ENCODE peak calls at places on chromosomes 13 and 19, in five cellular contexts. O, P, R, K and N are unnamed samples.

GRCh38 chr13:44810067-44810840 is 179.0 kb downstream of the NUFIP1 start:
- DNase-seq in O (no peak), P (no peak), R (no peak), K (no peak), N (no peak)

GRCh38 chr13:28820099-28821051 is at the start of gene MTUS2:
- DNase-seq in O (no peak), P (no peak), R (no peak), K (no peak), N (peak; percentile 11)

GRCh38 chr19:57269515-57270250 is 10.6 kb upstream of the ZNF460 start:
- DNase-seq in O (no peak), P (no peak), R (no peak), K (no peak), N (no peak)

GRCh38 chr13:107865643-107866006 is 349.7 kb downstream of the LIG4 start:
- DNase-seq in O (no peak), P (no peak), R (no peak), K (no peak), N (no peak)

GRCh38 chr19:27793128-27793643 is 1419.8 kb downstream of the UQCRFS1 start:
- DNase-seq in O (no peak), P (peak; percentile 89), R (peak; percentile 64), K (peak; percentile 55), N (peak; percentile 57)

GRCh38 chr19:38921420-38922274 is 8.9 kb downstream of the SARS2 start:
- DNase-seq in O (no peak), P (no peak), R (no peak), K (no peak), N (no peak)

GRCh38 chr19:2341247-2341705 is 12.8 kb downstream of the SPPL2B start:
- DNase-seq in O (no peak), P (no peak), R (no peak), K (no peak), N (no peak)

GRCh38 chr19:4709440-4710280 is 14.0 kb downstream of the DPP9 start:
- DNase-seq in O (no peak), P (peak; percentile 48), R (no peak), K (no peak), N (no peak)

GRCh38 chr19:3062165-3063105 is at the start of gene TLE5:
- DNase-seq in O (peak; percentile 70), P (peak; percentile 69), R (no peak), K (peak; percentile 79), N (peak; percentile 68)

GRCh38 chr13:113115363-113116205 is 7.0 kb upstream of the F10 start:
- DNase-seq in O (no peak), P (no peak), R (no peak), K (no peak), N (no peak)

GRCh38 chr13:106905380-106906259 is 337.7 kb upstream of the ARGLU1 start:
- DNase-seq in O (no peak), P (no peak), R (no peak), K (peak; percentile 14), N (no peak)

GRCh38 chr19:21568816-21569496 is 63.6 kb downstream of the ZNF429 start:
- DNase-seq in O (peak; percentile 79), P (peak; percentile 85), R (peak; percentile 88), K (peak; percentile 86), N (no peak)

GRCh38 chr13:20993661-20994440 is 67.5 kb downstream of the LATS2 start:
- DNase-seq in O (no peak), P (no peak), R (no peak), K (no peak), N (no peak)